ENCODE peak calls at places on chromosomes 6 and 20, in six cellular contexts. T is fibroblast of the conjunctiva; R is mesendoderm; P is activated T-cell treated with anti-CD3 and anti-CD28 coated beads, Interleukin-2, amount 50 U/mL, for 24 hours; E is NCI-H1417; W is stromal cell of bone marrow. M is an unnamed sample.

GRCh38 chr20:15475483-15475882 is 1097.8 kb downstream of the KIF16B start:
- DNase-seq in T (no peak), P (no peak), R (no peak), E (peak; percentile 94), W (no peak), M (no peak)

GRCh38 chr6:141956868-141957267 is 175.9 kb upstream of the GJE1 start:
- DNase-seq in T (no peak), W (no peak), P (no peak), R (peak; percentile 92), E (no peak), M (no peak)

GRCh38 chr6:23611776-23612381 is 514.1 kb upstream of the NRSN1 start:
- DNase-seq in W (no peak), R (peak; percentile 33), P (no peak), T (no peak), E (no peak), M (peak; percentile 70)

GRCh38 chr6:117907600-117908245 is 659 bp downstream of the SLC35F1 start:
- DNase-seq in R (peak; percentile 54), P (peak; percentile 30), T (no peak), E (peak; percentile 73), W (no peak), M (no peak)

GRCh38 chr6:134352786-134353480 is 35.0 kb upstream of the SGK1 start:
- DNase-seq in E (no peak), R (peak; percentile 6), P (no peak), W (peak; percentile 91), T (no peak), M (no peak)

GRCh38 chr20:50198211-50198666 is 7.6 kb downstream of the CEBPB start:
- DNase-seq in R (peak; percentile 18), W (no peak), E (no peak), T (no peak), P (no peak), M (no peak)

GRCh38 chr20:38806855-38807655 is 1.6 kb downstream of the PPP1R16B start:
- DNase-seq in W (no peak), E (peak; percentile 81), R (peak; percentile 15), P (peak; percentile 59), T (no peak), M (peak; percentile 77)

GRCh38 chr20:20821496-20822260 is 109.2 kb upstream of the RALGAPA2 start:
- DNase-seq in E (peak; percentile 40), P (no peak), R (peak; percentile 94), W (no peak), T (no peak), M (peak; percentile 19)

GRCh38 chr6:129936329-129937165 is 75.4 kb upstream of the TMEM244 start:
- DNase-seq in E (peak; percentile 74), R (peak; percentile 87), W (peak; percentile 48), P (no peak), T (peak; percentile 63), M (peak; percentile 39)

GRCh38 chr6:7145269-7146078 is 37.7 kb downstream of the RREB1 start:
- DNase-seq in P (no peak), T (no peak), R (peak; percentile 79), E (peak; percentile 54), W (no peak), M (no peak)

GRCh38 chr6:5113096-5113495 is 28.0 kb downstream of the PPP1R3G start:
- DNase-seq in W (no peak), T (no peak), P (no peak), E (no peak), R (no peak), M (no peak)

GRCh38 chr6:34584694-34585093 is 28.6 kb upstream of the SPDEF start:
- DNase-seq in P (no peak), W (no peak), E (no peak), R (no peak), T (no peak), M (no peak)

GRCh38 chr6:25279748-25280616 is 808 bp downstream of the CARMIL1 start:
- DNase-seq in E (peak; percentile 83), R (peak; percentile 70), W (no peak), P (peak; percentile 50), T (no peak), M (no peak)

GRCh38 chr6:1337791-1338190 is 25.9 kb downstream of the FOXQ1 start:
- DNase-seq in R (no peak), T (no peak), P (no peak), W (no peak), E (no peak), M (no peak)

GRCh38 chr6:93787841-93788240 is 368.5 kb upstream of the EPHA7 start:
- DNase-seq in E (no peak), T (no peak), W (no peak), P (no peak), R (peak; percentile 43), M (no peak)

GRCh38 chr6:104884867-104885517 is 25.3 kb upstream of the HACE1 start:
- DNase-seq in P (no peak), R (no peak), E (no peak), T (no peak), W (no peak), M (peak; percentile 8)

GRCh38 chr20:63518946-63519764 is 1.4 kb upstream of the PPDPF start:
- DNase-seq in W (no peak), E (no peak), T (no peak), P (peak; percentile 29), R (no peak), M (no peak)

GRCh38 chr6:100084301-100085161 is 90.5 kb upstream of the MCHR2 start:
- DNase-seq in R (no peak), P (no peak), W (no peak), T (no peak), E (no peak), M (no peak)

GRCh38 chr6:52543729-52544324 is 33.0 kb downstream of the TRAM2 start:
- DNase-seq in P (no peak), E (no peak), W (no peak), T (no peak), R (peak; percentile 95), M (no peak)

GRCh38 chr20:62787866-62788265 is 8.4 kb upstream of the MRGBP start:
- DNase-seq in R (no peak), T (no peak), P (no peak), W (no peak), E (no peak), M (no peak)

GRCh38 chr6:149094156-149094555 is 223.4 kb upstream of the TAB2 start:
- DNase-seq in P (peak; percentile 52), E (no peak), T (no peak), W (no peak), R (peak; percentile 43), M (no peak)

GRCh38 chr20:57593134-57593886 is 26.9 kb downstream of the ZBP1 start:
- DNase-seq in E (peak; percentile 51), W (no peak), T (no peak), R (no peak), P (no peak), M (no peak)

GRCh38 chr20:40683221-40683893 is 5.7 kb downstream of the MAFB start:
- DNase-seq in W (no peak), R (peak; percentile 42), E (no peak), P (no peak), T (no peak), M (peak; percentile 78)

GRCh38 chr20:36848078-36848660 is 27.8 kb upstream of the TLDC2 start:
- DNase-seq in P (no peak), T (peak; percentile 51), E (no peak), R (no peak), W (peak; percentile 83), M (no peak)

GRCh38 chr20:51767018-51767866 is 948 bp downstream of the ATP9A start:
- DNase-seq in P (peak; percentile 58), W (no peak), T (no peak), R (peak; percentile 86), E (peak; percentile 98), M (peak; percentile 83)